ENCODE peak calls at places on chromosome 9, in ten cellular contexts. Q is iris pigment epithelial cell; E is cardiac muscle cell; I is activated naive CD4-positive, alpha-beta T cell; B is stimulated activated CD8-positive, alpha-beta memory T cell treated with anti-CD3 and anti-CD28 coated beads, Interleukin-7, amount 100 ng/mL, for 24 hours; U is bronchial epithelial cell; V is lower leg skin; T is activated effector memory CD4-positive, alpha-beta T cell treated with Interleukin-2 at 50 U/mL for 16 hours; O is HT-29; S is AG08396. W is an unnamed sample.

GRCh38 chr9:21434202-21435014 is 5.8 kb upstream of the IFNA1 start:
- DNase-seq in S (peak; percentile 20), T (no peak), Q (peak; percentile 72), O (peak; percentile 88), E (peak; percentile 70), V (no peak), I (no peak), B (peak; percentile 4), U (peak; percentile 70), W (no peak)

GRCh38 chr9:135081731-135082130 is 5.7 kb upstream of the OLFM1 start:
- DNase-seq in B (no peak), T (no peak), S (no peak), O (no peak), I (no peak), Q (no peak), E (no peak), V (no peak), U (no peak), W (no peak)

GRCh38 chr9:132645306-132645705 is 24.5 kb downstream of the DDX31 start:
- DNase-seq in T (no peak), Q (no peak), E (no peak), B (no peak), O (no peak), U (no peak), I (no peak), V (no peak), S (no peak), W (no peak)

GRCh38 chr9:102049586-102050246 is 311.3 kb upstream of the GRIN3A start:
- DNase-seq in V (no peak), B (no peak), I (no peak), O (no peak), Q (no peak), U (no peak), S (no peak), E (no peak), T (no peak), W (no peak)

GRCh38 chr9:6715755-6716643 is 41.8 kb upstream of the KDM4C start:
- DNase-seq in T (peak; percentile 55), O (no peak), S (peak; percentile 30), I (no peak), Q (no peak), B (peak; percentile 53), V (peak; percentile 17), U (peak; percentile 18), E (no peak), W (peak; percentile 25)

GRCh38 chr9:137760426-137760825 is 117.2 kb upstream of the CACNA1B start:
- DNase-seq in V (no peak), T (no peak), O (no peak), Q (peak; percentile 71), B (no peak), E (no peak), S (no peak), I (no peak), U (no peak), W (no peak)

GRCh38 chr9:93910598-93910997 is 44.6 kb downstream of the BARX1 start:
- DNase-seq in V (no peak), S (no peak), O (no peak), E (no peak), U (no peak), T (no peak), I (no peak), Q (no peak), B (no peak), W (no peak)

GRCh38 chr9:126375386-126375785 is 48.8 kb downstream of the MVB12B start:
- DNase-seq in T (no peak), E (no peak), S (no peak), O (no peak), Q (peak; percentile 49), U (peak; percentile 33), B (no peak), I (no peak), V (no peak), W (no peak)

GRCh38 chr9:134371731-134372130 is 45.5 kb downstream of the RXRA start:
- DNase-seq in I (no peak), O (no peak), T (no peak), U (peak; percentile 91), Q (no peak), V (peak; percentile 82), S (no peak), B (no peak), E (no peak), W (peak; percentile 79)

GRCh38 chr9:87455407-87455806 is 42.3 kb upstream of the DAPK1 start:
- DNase-seq in I (no peak), O (no peak), B (no peak), T (no peak), E (no peak), Q (no peak), V (no peak), U (no peak), S (no peak), W (no peak)

GRCh38 chr9:106287108-106287631 is 575.8 kb upstream of the ZNF462 start:
- DNase-seq in U (peak; percentile 24), T (no peak), S (no peak), B (no peak), V (no peak), E (no peak), I (no peak), Q (no peak), O (no peak), W (no peak)

GRCh38 chr9:117407436-117408022 is 7.3 kb downstream of the ASTN2 start:
- DNase-seq in U (no peak), O (no peak), T (no peak), B (no peak), V (no peak), Q (no peak), S (no peak), E (no peak), I (no peak), W (no peak)

GRCh38 chr9:93450817-93451761 is at the start of gene FAM120A:
- DNase-seq in B (peak; percentile 28), S (peak; percentile 92), O (peak; percentile 82), V (peak; percentile 31), I (peak; percentile 10), E (peak; percentile 88), T (peak; percentile 70), U (peak; percentile 44), Q (peak; percentile 79), W (peak; percentile 45)